ENCODE peak calls at places on chromosomes 5 and 9, in seven cellular contexts. R is heart right ventricle; P is tibial artery; B is endodermal cell; X is spleen; F is CD4-positive, CD25-positive, alpha-beta regulatory T cell; O is psoas muscle. W is an unnamed sample. For H3K4me1, the result is how much of the 10 kb centered on the place peaks cover.

GRCh38 chr5:78364005-78364404 is 3.6 kb downstream of the SCAMP1 start:
- DNase-seq in R (no peak), P (no peak), B (no peak), X (no peak), F (no peak), O (no peak), W (no peak)

GRCh38 chr5:163574477-163575440 is 69.3 kb downstream of the MAT2B start:
- DNase-seq in R (no peak), P (no peak), B (no peak), X (no peak), F (no peak), O (no peak), W (no peak)

GRCh38 chr5:148499461-148499860 is 115.7 kb downstream of the FBXO38 start:
- DNase-seq in R (no peak), P (no peak), B (no peak), X (no peak), F (no peak), O (no peak), W (no peak)

GRCh38 chr5:170120576-170120975 is 14.9 kb downstream of the FOXI1 start:
- DNase-seq in R (no peak), P (no peak), B (no peak), X (no peak), F (no peak), O (no peak), W (no peak)

GRCh38 chr5:9046756-9047481 is 499.0 kb downstream of the SEMA5A start:
- DNase-seq in R (no peak), P (no peak), B (no peak), X (no peak), F (no peak), O (no peak), W (peak)

GRCh38 chr5:90000351-90000750 is 409.2 kb downstream of the CETN3 start:
- DNase-seq in R (no peak), P (no peak), B (peak), X (no peak), F (no peak), O (no peak), W (no peak)

GRCh38 chr5:147558826-147559225 is 49.0 kb upstream of the DPYSL3 start:
- DNase-seq in R (peak), P (peak), B (peak), X (no peak), F (no peak), O (peak), W (peak)

GRCh38 chr5:97600486-97600885 is 417.4 kb upstream of the RIOK2 start:
- DNase-seq in R (no peak), P (no peak), B (no peak), X (no peak), F (no peak), O (no peak), W (no peak)

GRCh38 chr5:137566780-137567179 is 67.7 kb upstream of the SPOCK1 start:
- DNase-seq in R (no peak), P (no peak), B (no peak), X (no peak), F (no peak), O (no peak), W (peak)

GRCh38 chr5:177980776-177981175 is 15.3 kb downstream of the PROP1 start:
- DNase-seq in R (no peak), P (no peak), B (peak), X (no peak), F (no peak), O (no peak), W (peak)

GRCh38 chr5:91024727-91025126 is 358.4 kb downstream of the ARRDC3 start:
- DNase-seq in R (no peak), P (no peak), B (no peak), X (no peak), F (no peak), O (no peak), W (no peak)

GRCh38 chr5:100444961-100445360 is 90.2 kb upstream of the FAM174A start:
- DNase-seq in R (no peak), P (no peak), B (no peak), X (no peak), F (no peak), O (no peak), W (no peak)

GRCh38 chr5:8457187-8458037 is 588.5 kb downstream of the MTRR start:
- DNase-seq in R (peak), P (peak), B (no peak), X (peak), F (peak), O (peak), W (peak)

GRCh38 chr5:92613546-92613945 is 967.5 kb downstream of the NR2F1-AS1 start:
- DNase-seq in R (no peak), P (no peak), B (no peak), X (no peak), F (no peak), O (no peak), W (no peak)

GRCh38 chr9:6780690-6781089 is 22.9 kb downstream of the KDM4C start:
- DNase-seq in R (no peak), P (no peak), B (no peak), X (no peak), F (no peak), O (no peak), W (peak)

GRCh38 chr5:142095651-142096330 is 12.8 kb upstream of the NDFIP1 start:
- DNase-seq in R (no peak), P (no peak), B (no peak), X (no peak), F (peak), O (no peak), W (peak)

GRCh38 chr9:129458663-129459549 is 162.0 kb downstream of the C9orf50 start:
- DNase-seq in R (peak), P (peak), B (peak), X (peak), F (no peak), O (peak), W (no peak)

GRCh38 chr5:56066931-56067450 is 72.2 kb upstream of the IL6ST start:
- DNase-seq in R (no peak), P (no peak), B (no peak), X (no peak), F (no peak), O (no peak), W (no peak)

GRCh38 chr5:173325091-173325698 is 3.0 kb downstream of the STC2 start:
- DNase-seq in R (no peak), P (no peak), B (no peak), X (peak), F (no peak), O (no peak), W (no peak)

GRCh38 chr5:136404616-136405015 is 39.3 kb upstream of the TRPC7 start:
- DNase-seq in R (no peak), P (no peak), B (no peak), X (no peak), F (no peak), O (no peak), W (no peak)

GRCh38 chr5:31237159-31237558 is 43.7 kb downstream of the CDH6 start:
- DNase-seq in R (no peak), P (no peak), B (peak), X (no peak), F (no peak), O (no peak), W (peak)

GRCh38 chr5:2534251-2534650 is 217.2 kb downstream of the IRX2 start:
- DNase-seq in R (no peak), P (no peak), B (no peak), X (no peak), F (no peak), O (no peak), W (no peak)

GRCh38 chr9:134321957-134322741 is 4.1 kb upstream of the RXRA start:
- DNase-seq in R (no peak), P (peak), B (no peak), X (peak), F (no peak), O (peak), W (no peak)

GRCh38 chr5:87195104-87195581 is 72.5 kb upstream of the RASA1 start:
- DNase-seq in R (no peak), P (no peak), B (no peak), X (no peak), F (no peak), O (no peak), W (no peak)

GRCh38 chr5:138843789-138844461 is 31.2 kb downstream of the LRRTM2 start:
- DNase-seq in R (no peak), P (no peak), B (no peak), X (no peak), F (no peak), O (no peak), W (peak)

GRCh38 chr5:112977440-112977861 is 853 bp downstream of the DCP2 start:
- DNase-seq in R (no peak), P (no peak), B (no peak), X (no peak), F (no peak), O (no peak), W (no peak)

GRCh38 chr5:112979723-112980122 is 3.1 kb downstream of the DCP2 start:
- DNase-seq in R (no peak), P (no peak), B (no peak), X (no peak), F (no peak), O (no peak), W (no peak)

GRCh38 chr5:112975721-112976431 is 722 bp upstream of the DCP2 start:
- DNase-seq in R (no peak), P (no peak), B (no peak), X (no peak), F (no peak), O (no peak), W (no peak)

GRCh38 chr5:112976432-112977309 is at the start of gene DCP2:
- DNase-seq in R (peak), P (peak), B (peak), X (peak), F (peak), O (peak), W (peak)

GRCh38 chr5:112978836-112979235 is 2.2 kb downstream of the DCP2 start:
- DNase-seq in R (no peak), P (no peak), B (no peak), X (no peak), F (no peak), O (no peak), W (no peak)
- H3K27ac ChIP-seq in R (no peak), P (no peak), B (no peak), X (no peak), F (peak), O (peak), W (no peak)

GRCh38 chr9:131258186-131258585 is 18.1 kb downstream of the FAM78A start:
- DNase-seq in R (peak), P (no peak), B (no peak), X (peak), F (no peak), O (peak), W (no peak)

GRCh38 chr9:131257266-131258025 is 18.9 kb downstream of the FAM78A start:
- DNase-seq in R (no peak), P (no peak), B (no peak), X (peak), F (no peak), O (no peak), W (no peak)

GRCh38 chr9:131259916-131260597 is 16.3 kb downstream of the FAM78A start:
- DNase-seq in R (no peak), P (no peak), B (peak), X (no peak), F (no peak), O (no peak), W (no peak)

GRCh38 chr9:131259432-131259885 is 16.9 kb downstream of the FAM78A start:
- DNase-seq in R (no peak), P (no peak), B (peak), X (peak), F (no peak), O (no peak), W (no peak)

DNA sequence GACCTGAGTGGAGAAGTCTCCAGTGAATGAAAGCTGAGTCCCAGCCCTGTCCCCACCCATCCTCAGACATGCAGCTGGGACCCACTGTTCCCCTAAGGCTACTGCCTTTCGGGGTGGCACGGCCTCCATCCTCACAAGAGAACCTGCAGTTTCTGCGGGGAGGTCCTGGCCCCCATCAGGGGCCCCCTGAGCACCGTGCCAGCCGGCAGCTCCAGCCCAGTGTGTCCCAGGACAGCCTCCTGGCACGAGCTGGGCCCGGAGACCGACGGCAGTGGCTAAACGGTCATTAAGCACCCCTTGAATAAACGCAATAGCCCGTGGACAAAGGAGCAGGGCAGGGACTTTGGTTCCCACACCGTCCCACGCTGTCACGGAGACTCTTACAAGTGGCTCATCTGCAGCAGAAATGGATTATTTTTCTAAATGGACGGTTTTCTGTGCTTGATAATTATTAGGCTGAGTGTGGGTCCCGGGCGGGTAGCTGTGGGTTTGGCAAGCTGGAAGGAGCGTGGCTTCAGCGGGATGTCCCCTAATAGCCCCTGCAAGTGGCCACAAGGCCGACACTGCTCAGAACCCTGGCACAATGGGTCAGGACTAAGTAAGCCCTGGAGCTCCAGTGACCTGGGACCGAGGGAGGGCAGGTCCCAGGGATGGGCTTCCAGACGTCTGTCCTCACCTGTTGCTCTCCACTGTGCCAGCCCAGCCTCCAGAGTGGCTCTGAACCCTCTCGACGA is 17.4 kb downstream of the FAM78A start:
- DNase-seq in R (no peak), P (no peak), B (peak), X (peak), F (no peak), O (no peak), W (no peak)
- H3K4me1 ChIP-seq in R (half or more), P (under half), B (under half), X (half or more), F (half or more), O (under half), W (under half)

DNA sequence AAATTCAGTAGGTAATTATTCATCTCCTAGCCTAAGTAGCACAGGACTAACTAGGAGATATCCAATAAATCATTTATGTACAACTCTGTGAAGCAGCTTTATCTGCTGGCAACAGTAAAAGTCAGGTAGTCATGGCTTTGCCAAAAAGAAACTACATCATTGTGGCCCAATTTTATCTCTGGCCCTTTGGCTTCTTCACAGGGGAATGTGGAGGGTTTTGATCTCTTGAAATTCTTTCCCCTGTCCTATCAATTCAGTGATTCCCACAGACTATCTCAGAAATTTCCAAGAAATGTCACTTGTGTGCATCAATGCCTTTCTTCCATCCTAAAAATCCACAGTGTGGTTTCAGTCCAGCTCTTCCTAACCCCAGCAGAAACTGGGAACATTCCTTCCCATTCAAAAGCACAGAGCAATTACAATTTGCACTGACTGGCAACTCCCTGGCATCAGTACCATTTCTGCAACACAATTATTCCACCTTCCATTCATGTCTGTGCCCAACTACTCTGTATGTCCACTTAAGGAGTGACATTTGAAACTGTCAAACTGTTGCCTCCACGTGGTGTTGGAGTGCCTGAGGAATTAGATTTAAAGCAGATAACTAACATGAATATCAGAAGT is 6.6 kb downstream of the CDC14B start:
- DNase-seq in R (no peak), P (no peak), B (no peak), X (no peak), F (no peak), O (no peak), W (no peak)
- H3K27ac ChIP-seq in R (no peak), P (peak), B (no peak), X (no peak), F (no peak), O (peak), W (no peak)

DNA sequence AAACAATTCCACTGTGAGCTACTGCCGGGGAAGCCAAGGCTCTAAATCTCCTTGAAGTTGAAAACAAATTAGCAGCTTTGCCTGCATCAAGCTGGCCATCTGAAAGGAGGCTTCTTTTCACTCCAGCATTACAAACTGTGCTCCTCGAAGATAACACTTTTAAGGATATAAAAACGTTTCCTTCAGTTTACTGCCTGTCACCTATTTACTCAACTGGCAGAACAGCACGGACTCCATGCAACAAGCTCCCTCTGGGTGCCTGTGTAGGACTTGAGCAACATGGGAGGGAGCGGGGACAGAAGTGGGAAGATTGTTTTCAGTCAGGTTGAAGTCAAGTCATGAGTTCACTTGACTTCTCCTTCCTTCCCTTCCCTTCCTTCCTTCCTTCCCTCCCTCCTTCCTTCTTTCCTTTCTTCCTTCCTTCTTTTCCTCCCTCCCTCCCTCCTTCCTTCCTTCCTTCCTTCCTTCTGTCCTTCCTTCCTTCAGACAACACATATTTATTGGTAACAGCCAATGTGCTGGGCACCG is 67.4 kb downstream of the ZNF608 start:
- DNase-seq in R (no peak), P (no peak), B (no peak), X (no peak), F (no peak), O (no peak), W (no peak)
- H3K4me1 ChIP-seq in R (half or more), P (under half), B (under half), X (under half), F (under half), O (half or more), W (half or more)